ENCODE peak calls at places on chromosomes 1 and 21, in four cellular contexts. One of them, this sample, is unnamed.
A peak's percentile ranks its signal among the peaks of the same experiment; 100 is the strongest.

GRCh38 chr1:188302746-188303145 is 1474.0 kb downstream of the PLA2G4A start:
- DNase-seq in fibroblast of mammary gland: no peak
- DNase-seq in heart right ventricle: no peak
- DNase-seq in PC-3: no peak
- DNase-seq in this sample: no peak

GRCh38 chr1:34328281-34328680 is 151.6 kb downstream of the C1orf94 start:
- DNase-seq in fibroblast of mammary gland: no peak
- DNase-seq in PC-3: no peak
- DNase-seq in heart right ventricle: no peak
- DNase-seq in this sample: no peak

GRCh38 chr1:185853739-185854138 is 119.5 kb downstream of the HMCN1 start:
- DNase-seq in PC-3: peak; percentile 86
- DNase-seq in fibroblast of mammary gland: peak; percentile 87
- DNase-seq in heart right ventricle: no peak
- DNase-seq in this sample: no peak

GRCh38 chr1:211813590-211813989 is 17.0 kb downstream of the LPGAT1 start:
- DNase-seq in PC-3: peak; percentile 25
- DNase-seq in fibroblast of mammary gland: peak; percentile 54
- DNase-seq in heart right ventricle: peak; percentile 61
- DNase-seq in this sample: no peak

GRCh38 chr1:221759436-221759835 is 17.5 kb upstream of the DUSP10 start:
- DNase-seq in PC-3: no peak
- DNase-seq in fibroblast of mammary gland: no peak
- DNase-seq in heart right ventricle: no peak
- DNase-seq in this sample: no peak

GRCh38 chr1:112888630-112889029 is 67.4 kb downstream of the SLC16A1 start:
- DNase-seq in PC-3: peak; percentile 1
- DNase-seq in fibroblast of mammary gland: no peak
- DNase-seq in heart right ventricle: no peak
- DNase-seq in this sample: no peak

GRCh38 chr21:41686664-41687063 is 80.2 kb downstream of the RIPK4 start:
- DNase-seq in PC-3: no peak
- DNase-seq in fibroblast of mammary gland: no peak
- DNase-seq in heart right ventricle: no peak
- DNase-seq in this sample: no peak

GRCh38 chr1:3669971-3670431 is 17.7 kb downstream of the TP73 start:
- DNase-seq in heart right ventricle: no peak
- DNase-seq in PC-3: no peak
- DNase-seq in fibroblast of mammary gland: no peak
- DNase-seq in this sample: no peak

GRCh38 chr1:236773919-236774318 is 21.2 kb upstream of the MTR start:
- DNase-seq in heart right ventricle: no peak
- DNase-seq in fibroblast of mammary gland: no peak
- DNase-seq in PC-3: no peak
- DNase-seq in this sample: no peak

GRCh38 chr1:98147280-98147679 is 226.4 kb upstream of the DPYD start:
- DNase-seq in PC-3: no peak
- DNase-seq in heart right ventricle: no peak
- DNase-seq in fibroblast of mammary gland: no peak
- DNase-seq in this sample: no peak

GRCh38 chr1:55057956-55058298 is 18.6 kb downstream of the PCSK9 start:
- DNase-seq in fibroblast of mammary gland: no peak
- DNase-seq in PC-3: no peak
- DNase-seq in heart right ventricle: no peak
- DNase-seq in this sample: no peak

GRCh38 chr1:67270569-67270968 is 37.1 kb upstream of the IL12RB2 start:
- DNase-seq in fibroblast of mammary gland: no peak
- DNase-seq in PC-3: no peak
- DNase-seq in heart right ventricle: no peak
- DNase-seq in this sample: no peak

GRCh38 chr1:17319561-17320350 is 11.8 kb downstream of the PADI4 start:
- DNase-seq in PC-3: no peak
- DNase-seq in heart right ventricle: no peak
- DNase-seq in fibroblast of mammary gland: no peak
- DNase-seq in this sample: no peak

GRCh38 chr1:12153181-12153785 is 13.5 kb upstream of the TNFRSF1B start:
- DNase-seq in fibroblast of mammary gland: peak; percentile 86
- DNase-seq in PC-3: peak; percentile 34
- DNase-seq in heart right ventricle: no peak
- DNase-seq in this sample: peak; percentile 98

GRCh38 chr1:241271427-241271826 is 85.6 kb downstream of the RGS7 start:
- DNase-seq in PC-3: no peak
- DNase-seq in heart right ventricle: no peak
- DNase-seq in fibroblast of mammary gland: no peak
- DNase-seq in this sample: no peak

GRCh38 chr1:61050541-61051454 is 31.6 kb upstream of the NFIA start:
- DNase-seq in PC-3: peak; percentile 27
- DNase-seq in fibroblast of mammary gland: no peak
- DNase-seq in heart right ventricle: peak; percentile 80
- DNase-seq in this sample: peak; percentile 93

GRCh38 chr1:5424802-5425201 is 567.4 kb downstream of the NPHP4 start:
- DNase-seq in fibroblast of mammary gland: no peak
- DNase-seq in heart right ventricle: no peak
- DNase-seq in PC-3: peak; percentile 61
- DNase-seq in this sample: no peak

GRCh38 chr21:38621132-38621531 is 122.9 kb upstream of the ERG start:
- DNase-seq in fibroblast of mammary gland: no peak
- DNase-seq in PC-3: peak; percentile 23
- DNase-seq in heart right ventricle: no peak
- DNase-seq in this sample: no peak

GRCh38 chr1:232899839-232900238 is 50.6 kb upstream of the NTPCR start:
- DNase-seq in heart right ventricle: no peak
- DNase-seq in PC-3: no peak
- DNase-seq in fibroblast of mammary gland: no peak
- DNase-seq in this sample: no peak

GRCh38 chr1:232899278-232899677 is 51.1 kb upstream of the NTPCR start:
- DNase-seq in PC-3: no peak
- DNase-seq in fibroblast of mammary gland: no peak
- DNase-seq in heart right ventricle: no peak
- DNase-seq in this sample: no peak

GRCh38 chr1:232902766-232903357 is 47.5 kb upstream of the NTPCR start:
- DNase-seq in PC-3: no peak
- DNase-seq in fibroblast of mammary gland: no peak
- DNase-seq in heart right ventricle: no peak
- DNase-seq in this sample: no peak

GRCh38 chr1:232900818-232901217 is 49.6 kb upstream of the NTPCR start:
- DNase-seq in fibroblast of mammary gland: no peak
- DNase-seq in PC-3: no peak
- DNase-seq in heart right ventricle: peak; percentile 15
- DNase-seq in this sample: no peak

DNA sequence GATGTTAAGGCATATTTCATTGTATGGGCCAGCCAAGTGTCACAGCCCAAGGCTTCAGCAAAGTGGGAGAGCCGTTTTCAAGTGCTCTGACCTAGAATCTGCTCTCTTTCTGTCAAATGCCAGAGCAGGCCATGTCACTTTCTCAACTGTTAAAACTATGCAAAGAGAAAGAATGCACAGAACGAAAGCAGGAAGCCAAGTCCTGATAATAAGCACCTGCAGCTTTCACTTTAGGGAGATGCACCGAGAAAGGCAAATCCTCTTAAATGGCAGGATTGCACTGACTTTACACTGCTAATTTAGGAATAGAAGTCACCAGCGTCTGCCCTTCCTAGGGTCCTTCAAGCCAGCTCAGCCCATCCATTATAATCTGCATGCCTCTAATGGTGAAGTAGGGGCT is 49.2 kb upstream of the NTPCR start:
- DNase-seq in fibroblast of mammary gland: no peak
- DNase-seq in heart right ventricle: no peak
- DNase-seq in PC-3: no peak
- DNase-seq in this sample: no peak
- TF ChIP-seq CTCF in fibroblast of mammary gland: no peak
- TF ChIP-seq CTCF in heart right ventricle: no peak
- TF ChIP-seq CTCF in PC-3: no peak
- TF ChIP-seq CTCF in this sample: no peak

GRCh38 chr1:107277022-107277421 is 136.2 kb downstream of the NTNG1 start:
- DNase-seq in heart right ventricle: no peak
- DNase-seq in PC-3: peak; percentile 65
- DNase-seq in fibroblast of mammary gland: peak; percentile 65
- DNase-seq in this sample: peak; percentile 60
- TF ChIP-seq CTCF in heart right ventricle: peak; percentile 49
- TF ChIP-seq CTCF in PC-3: peak; percentile 71
- TF ChIP-seq CTCF in fibroblast of mammary gland: peak; percentile 71
- TF ChIP-seq CTCF in this sample: peak; percentile 52

DNA sequence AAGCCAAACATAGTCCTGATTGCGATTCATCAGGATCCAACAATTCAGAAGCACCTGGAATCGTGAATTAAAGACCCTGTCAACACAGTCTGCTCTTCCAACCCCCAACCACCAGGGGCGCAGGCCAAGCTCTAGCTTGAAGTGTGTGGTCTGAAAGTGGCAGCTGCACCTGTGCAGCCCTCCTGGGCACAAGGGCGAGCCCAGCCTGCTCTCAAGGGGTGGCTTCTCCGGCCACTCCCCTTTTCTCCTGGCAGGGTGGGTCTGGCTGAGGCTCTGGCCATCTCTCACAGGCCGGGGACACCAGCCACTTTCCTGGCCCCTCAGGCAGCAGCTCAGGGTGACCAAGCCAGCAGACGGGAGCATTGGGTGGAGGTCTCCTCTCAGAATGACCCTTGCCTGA is 62.3 kb downstream of the SLC66A1 start:
- DNase-seq in heart right ventricle: no peak
- DNase-seq in PC-3: no peak
- DNase-seq in fibroblast of mammary gland: no peak
- DNase-seq in this sample: peak; percentile 61
- TF ChIP-seq CTCF in heart right ventricle: no peak
- TF ChIP-seq CTCF in PC-3: peak; percentile 36
- TF ChIP-seq CTCF in fibroblast of mammary gland: peak; percentile 40
- TF ChIP-seq CTCF in this sample: peak; percentile 16

GRCh38 chr1:80495806-80496205 is 1304.9 kb upstream of the ADGRL2 start:
- DNase-seq in heart right ventricle: no peak
- DNase-seq in fibroblast of mammary gland: no peak
- DNase-seq in PC-3: no peak
- DNase-seq in this sample: no peak
- TF ChIP-seq CTCF in heart right ventricle: no peak
- TF ChIP-seq CTCF in fibroblast of mammary gland: no peak
- TF ChIP-seq CTCF in PC-3: no peak
- TF ChIP-seq CTCF in this sample: no peak

DNA sequence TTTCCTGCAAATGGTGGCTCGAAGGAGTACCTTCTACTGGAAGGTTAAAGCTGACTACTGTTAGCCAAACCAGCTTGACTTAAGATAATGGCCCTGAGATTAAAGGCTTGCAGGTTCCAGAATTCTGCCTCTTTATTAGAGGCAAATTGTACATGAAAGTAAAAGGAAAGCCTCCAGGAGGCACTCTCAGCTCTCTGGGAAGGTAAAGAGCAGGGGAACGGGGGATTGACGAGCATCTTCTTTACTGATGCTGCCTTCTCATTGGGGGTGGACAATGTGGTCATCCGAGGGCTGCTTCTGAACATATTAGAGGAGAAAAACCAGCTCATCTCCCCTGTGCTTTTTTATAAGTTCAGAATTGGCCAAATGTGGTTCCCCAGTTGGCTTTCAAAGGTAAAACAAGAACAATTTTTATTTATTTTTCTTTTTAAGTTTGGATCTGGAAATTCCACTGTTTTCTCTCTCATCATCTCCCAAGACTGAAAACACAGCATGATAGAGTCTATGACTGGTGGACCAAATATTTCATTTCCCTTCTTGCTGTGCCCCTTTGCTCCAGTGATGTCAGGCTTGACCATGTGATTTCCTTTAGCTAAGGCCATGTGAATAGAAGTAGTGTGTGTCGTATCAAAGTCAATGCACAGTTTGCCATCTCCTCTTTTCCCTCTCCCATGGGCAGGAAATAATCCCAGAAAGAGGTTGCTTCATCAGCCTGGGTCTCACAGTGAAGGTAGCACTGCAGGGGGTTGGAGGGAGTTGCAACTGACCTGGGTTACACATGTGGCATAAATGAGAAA is 292.7 kb downstream of the PRDM2 start:
- DNase-seq in heart right ventricle: no peak
- DNase-seq in PC-3: peak; percentile 38
- DNase-seq in fibroblast of mammary gland: peak; percentile 7
- DNase-seq in this sample: no peak
- TF ChIP-seq CTCF in heart right ventricle: no peak
- TF ChIP-seq CTCF in PC-3: peak; percentile 47
- TF ChIP-seq CTCF in fibroblast of mammary gland: no peak
- TF ChIP-seq CTCF in this sample: no peak

GRCh38 chr1:181391297-181391905 is 91.9 kb upstream of the CACNA1E start:
- DNase-seq in fibroblast of mammary gland: no peak
- DNase-seq in PC-3: no peak
- DNase-seq in heart right ventricle: no peak
- DNase-seq in this sample: no peak
- TF ChIP-seq CTCF in fibroblast of mammary gland: no peak
- TF ChIP-seq CTCF in PC-3: no peak
- TF ChIP-seq CTCF in heart right ventricle: no peak
- TF ChIP-seq CTCF in this sample: no peak

GRCh38 chr1:111789666-111790316 is 34.1 kb downstream of the DDX20 start:
- DNase-seq in fibroblast of mammary gland: peak; percentile 67
- DNase-seq in heart right ventricle: no peak
- DNase-seq in PC-3: no peak
- DNase-seq in this sample: no peak

GRCh38 chr1:111793896-111794295 is 38.2 kb downstream of the DDX20 start:
- DNase-seq in heart right ventricle: no peak
- DNase-seq in PC-3: no peak
- DNase-seq in fibroblast of mammary gland: no peak
- DNase-seq in this sample: no peak

GRCh38 chr1:111798580-111798979 is 42.9 kb downstream of the DDX20 start:
- DNase-seq in heart right ventricle: no peak
- DNase-seq in fibroblast of mammary gland: no peak
- DNase-seq in PC-3: no peak
- DNase-seq in this sample: no peak

GRCh38 chr1:111792249-111792648 is 36.5 kb downstream of the DDX20 start:
- DNase-seq in PC-3: no peak
- DNase-seq in fibroblast of mammary gland: no peak
- DNase-seq in heart right ventricle: no peak
- DNase-seq in this sample: no peak

GRCh38 chr1:111795401-111795800 is 39.7 kb downstream of the DDX20 start:
- DNase-seq in heart right ventricle: no peak
- DNase-seq in PC-3: no peak
- DNase-seq in fibroblast of mammary gland: no peak
- DNase-seq in this sample: no peak
- TF ChIP-seq CTCF in heart right ventricle: no peak
- TF ChIP-seq CTCF in PC-3: no peak
- TF ChIP-seq CTCF in fibroblast of mammary gland: no peak
- TF ChIP-seq CTCF in this sample: no peak

DNA sequence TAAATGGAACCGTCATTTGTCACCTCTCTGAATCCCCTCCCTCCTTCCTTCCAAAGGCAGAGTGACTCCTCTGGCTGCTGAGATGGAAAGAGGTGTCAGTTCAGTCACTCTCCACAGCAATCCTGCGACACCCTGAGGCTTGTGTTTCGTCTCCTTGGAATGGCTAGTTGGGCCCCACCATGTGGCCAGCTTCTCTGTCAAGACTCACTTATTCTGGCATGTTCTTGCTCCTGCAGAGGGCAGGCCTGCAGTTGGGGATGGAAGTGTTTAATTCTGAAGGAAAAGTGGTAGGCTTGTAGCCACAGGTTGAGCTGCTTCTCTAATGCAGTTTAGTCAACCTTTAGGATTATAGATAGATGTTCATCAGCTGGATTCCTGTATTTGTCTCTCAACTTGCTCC is 149.6 kb downstream of the LMO4 start:
- DNase-seq in fibroblast of mammary gland: peak; percentile 23
- DNase-seq in PC-3: peak; percentile 28
- DNase-seq in heart right ventricle: peak; percentile 27
- DNase-seq in this sample: peak; percentile 55
- TF ChIP-seq CTCF in fibroblast of mammary gland: peak; percentile 10
- TF ChIP-seq CTCF in PC-3: peak; percentile 41
- TF ChIP-seq CTCF in heart right ventricle: peak; percentile 49
- TF ChIP-seq CTCF in this sample: peak; percentile 20

This sample was measured in osteoblast.